ENCODE peak calls at places on chromosomes 11 and 22, in ten cellular contexts. V, P, W, S, Z, M, J, R, E and O are unnamed samples.

GRCh38 chr11:69326622-69327219 is 32.8 kb downstream of the MYEOV start:
- DNase-seq in Z (no peak), E (no peak), S (no peak), W (peak; percentile 18), R (no peak), V (no peak), J (no peak), M (no peak), P (no peak), O (no peak)

GRCh38 chr11:131354251-131354701 is 16.1 kb upstream of the NTM start:
- DNase-seq in E (no peak), W (no peak), M (no peak), J (no peak), V (no peak), R (peak; percentile 63), Z (no peak), S (no peak), P (no peak), O (no peak)

GRCh38 chr11:76230392-76230791 is 24.1 kb upstream of the WNT11 start:
- DNase-seq in P (no peak), Z (no peak), J (no peak), R (no peak), E (no peak), S (no peak), V (peak; percentile 75), M (no peak), W (no peak), O (no peak)

GRCh38 chr11:82775736-82776346 is 42.2 kb upstream of the FAM181B start:
- DNase-seq in Z (peak; percentile 19), V (peak; percentile 39), E (no peak), M (no peak), P (peak; percentile 79), S (peak; percentile 60), W (no peak), R (peak; percentile 63), J (no peak), O (peak; percentile 4)

GRCh38 chr11:74377689-74378088 is 20.5 kb downstream of the PGM2L1 start:
- DNase-seq in Z (no peak), J (no peak), E (no peak), W (no peak), S (no peak), M (no peak), R (no peak), V (no peak), P (no peak), O (no peak)

GRCh38 chr11:69486056-69486772 is 4.8 kb downstream of the LINC01488 start:
- DNase-seq in Z (no peak), R (no peak), J (no peak), S (no peak), P (no peak), E (no peak), M (peak; percentile 54), W (no peak), V (no peak), O (no peak)

GRCh38 chr11:2565447-2566222 is 120.8 kb downstream of the KCNQ1 start:
- DNase-seq in S (peak; percentile 41), V (no peak), W (peak; percentile 46), Z (no peak), E (no peak), J (no peak), P (no peak), M (no peak), R (no peak), O (no peak)

GRCh38 chr11:10592331-10592730 is 23.9 kb upstream of the LYVE1 start:
- DNase-seq in Z (no peak), S (no peak), M (no peak), J (peak; percentile 81), E (no peak), V (no peak), P (peak; percentile 88), R (no peak), W (no peak), O (peak; percentile 48)

GRCh38 chr22:44023404-44024287 is 456 bp upstream of the PARVB start:
- DNase-seq in W (no peak), R (no peak), M (peak; percentile 89), E (no peak), V (peak; percentile 43), Z (peak; percentile 67), J (no peak), S (peak; percentile 74), P (peak; percentile 52), O (no peak)

GRCh38 chr11:63917685-63918523 is 940 bp upstream of the RCOR2 start:
- DNase-seq in P (peak; percentile 56), M (no peak), R (peak; percentile 91), W (peak; percentile 82), S (peak; percentile 60), E (peak; percentile 80), V (peak; percentile 89), J (no peak), Z (peak; percentile 35), O (no peak)